ENCODE peak calls at places on chromosomes 1 and 21, in four cellular contexts. Y is H9, C is mesenchymal stem cell, X is H1. Z is an unnamed sample.

GRCh38 chr1:59414406-59415133 is 117.7 kb downstream of the FGGY start:
- DNase-seq in X (no peak), C (no peak), Y (no peak), Z (no peak)

GRCh38 chr1:65992160-65993046 is 199.7 kb downstream of the PDE4B start:
- DNase-seq in Y (no peak), C (no peak), X (no peak), Z (no peak)

GRCh38 chr1:79044974-79045650 is 38.6 kb upstream of the ADGRL4 start:
- DNase-seq in X (peak; percentile 19), Y (peak; percentile 66), C (no peak), Z (no peak)

GRCh38 chr21:44443891-44444285 is 11.4 kb upstream of the LRRC3 start:
- DNase-seq in Y (no peak), X (no peak), C (no peak), Z (no peak)

GRCh38 chr21:33022828-33023573 is 2.7 kb upstream of the OLIG2 start:
- DNase-seq in C (no peak), X (no peak), Y (peak; percentile 50), Z (no peak)

GRCh38 chr1:246971322-246971721 is 36.5 kb downstream of the ZNF695 start:
- DNase-seq in Y (peak; percentile 73), C (peak; percentile 23), X (peak; percentile 47), Z (no peak)

GRCh38 chr1:50474859-50475809 is 51.9 kb upstream of the DMRTA2 start:
- DNase-seq in Y (peak; percentile 75), X (no peak), C (no peak), Z (peak; percentile 11)

GRCh38 chr21:15552914-15553491 is 176.8 kb upstream of the USP25 start:
- DNase-seq in Y (no peak), X (no peak), C (peak; percentile 25), Z (no peak)

GRCh38 chr1:193111641-193112090 is 6.5 kb upstream of the GLRX2 start:
- DNase-seq in C (peak; percentile 88), Y (no peak), X (no peak), Z (no peak)

GRCh38 chr1:65948609-65949229 is 156.0 kb downstream of the PDE4B start:
- DNase-seq in Y (no peak), X (no peak), C (peak; percentile 39), Z (no peak)

GRCh38 chr1:2466834-2467554 is 9.1 kb upstream of the PLCH2 start:
- DNase-seq in Y (peak; percentile 65), X (peak; percentile 13), C (no peak), Z (peak; percentile 48)

GRCh38 chr1:98565951-98566350 is 95.6 kb upstream of the SNX7 start:
- DNase-seq in X (no peak), C (no peak), Y (no peak), Z (no peak)

GRCh38 chr1:181142096-181143043 is 53.9 kb downstream of the IER5 start:
- DNase-seq in C (peak; percentile 82), Y (peak; percentile 91), X (peak; percentile 76), Z (peak; percentile 90)

GRCh38 chr1:6464514-6464836 is 1.5 kb downstream of the TNFRSF25 start:
- DNase-seq in X (no peak), Y (no peak), C (no peak), Z (no peak)

GRCh38 chr1:72280714-72281113 is 1.6 kb downstream of the NEGR1 start:
- DNase-seq in C (no peak), Y (no peak), X (no peak), Z (no peak)

GRCh38 chr1:18556364-18556763 is 74.3 kb upstream of the PAX7 start:
- DNase-seq in C (no peak), Y (no peak), X (no peak), Z (no peak)

GRCh38 chr1:44592208-44593145 is 81.8 kb downstream of the TMEM53 start:
- DNase-seq in C (no peak), Y (peak; percentile 69), X (no peak), Z (no peak)

GRCh38 chr1:92538413-92539061 is 51.8 kb upstream of the GFI1 start:
- DNase-seq in Y (no peak), X (no peak), C (peak; percentile 29), Z (no peak)

GRCh38 chr1:102186541-102186940 is 189.8 kb upstream of the OLFM3 start:
- DNase-seq in C (no peak), Y (no peak), X (no peak), Z (no peak)

GRCh38 chr1:27669876-27670275 is 2.1 kb downstream of the IFI6 start:
- DNase-seq in Y (no peak), X (no peak), C (no peak), Z (no peak)

GRCh38 chr1:94514095-94514727 is 27.3 kb downstream of the F3 start:
- DNase-seq in C (peak; percentile 55), Y (peak; percentile 36), X (no peak), Z (peak; percentile 30)

GRCh38 chr1:39745016-39745670 is 6.5 kb downstream of the PPIE start:
- DNase-seq in X (no peak), C (no peak), Y (no peak), Z (no peak)

GRCh38 chr1:9720785-9721605 is 69.5 kb downstream of the PIK3CD start:
- DNase-seq in Y (no peak), C (no peak), X (no peak), Z (no peak)

GRCh38 chr1:9718006-9718680 is 66.6 kb downstream of the PIK3CD start:
- DNase-seq in C (no peak), X (no peak), Y (no peak), Z (no peak)

GRCh38 chr1:9722378-9722749 is 70.8 kb downstream of the PIK3CD start:
- DNase-seq in Y (no peak), X (no peak), C (no peak), Z (no peak)

GRCh38 chr1:9721606-9722377 is 70.3 kb downstream of the PIK3CD start:
- DNase-seq in Y (peak; percentile 90), C (peak; percentile 26), X (peak; percentile 54), Z (peak; percentile 71)

DNA sequence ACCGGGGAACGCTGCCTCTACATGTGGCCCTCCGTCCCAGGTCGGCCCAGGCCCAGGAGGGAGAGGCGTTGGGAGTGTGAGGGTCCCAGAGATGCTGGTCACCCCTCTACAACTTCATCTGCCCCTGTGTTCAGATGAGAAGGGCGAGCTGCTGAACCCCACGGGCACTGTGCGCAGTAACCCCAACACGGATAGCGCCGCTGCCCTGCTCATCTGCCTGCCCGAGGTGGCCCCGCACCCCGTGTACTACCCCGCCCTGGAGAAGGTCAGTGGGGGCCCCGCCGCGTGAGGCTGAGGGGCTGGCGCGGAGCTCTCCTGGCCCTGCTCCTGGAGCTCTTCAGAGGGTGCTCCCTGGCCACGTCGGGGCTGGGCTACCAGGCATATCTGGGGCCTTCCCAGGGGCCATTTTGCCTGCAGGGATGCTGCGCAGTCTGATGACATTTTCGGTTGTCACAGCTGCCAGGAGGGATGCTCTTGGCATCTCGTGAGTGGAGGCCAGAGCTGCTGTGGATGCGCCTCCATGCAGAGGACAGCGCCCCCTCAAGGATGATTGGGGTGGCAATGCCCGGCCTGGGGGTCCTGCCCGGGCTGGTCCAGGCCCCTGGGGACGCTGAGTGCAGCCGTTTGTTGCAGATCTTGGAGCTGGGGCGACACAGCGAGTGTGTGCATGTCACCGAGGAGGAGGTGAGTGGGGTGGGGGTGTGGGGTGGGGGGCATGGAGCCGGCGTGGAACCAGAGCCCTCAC is 68.6 kb downstream of the PIK3CD start:
- DNase-seq in Y (peak; percentile 52), C (no peak), X (no peak), Z (no peak)
- H2BK15ac ChIP-seq in Y (no peak overlapping the region), C (peak overlapping the region; percentile 44), X (peak overlapping the region; percentile 53), Z (peak overlapping the region; percentile 37)

DNA sequence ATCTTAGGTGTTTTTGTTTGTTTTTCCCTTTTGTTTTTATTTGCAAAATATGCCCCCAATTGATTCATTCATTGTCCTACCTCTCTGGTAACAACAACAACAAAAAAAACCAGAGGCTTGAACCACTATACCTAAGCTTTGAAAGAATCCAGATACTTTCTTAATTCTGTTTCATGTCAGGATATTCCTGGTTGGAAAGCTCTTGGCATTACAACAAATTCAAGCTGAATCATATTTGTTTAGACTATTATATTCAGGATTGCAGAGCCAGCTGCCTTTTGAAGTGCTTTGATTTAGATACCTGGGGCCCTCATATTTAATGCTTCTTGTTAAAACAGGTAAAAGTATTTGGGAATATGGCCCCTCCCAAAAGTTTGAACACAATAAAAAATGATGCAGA is 22.9 kb upstream of the ZNF326 start:
- DNase-seq in X (no peak), C (no peak), Y (no peak), Z (no peak)
- H2BK12ac ChIP-seq in X (no peak overlapping the region), C (no peak overlapping the region), Y (no peak overlapping the region), Z (no peak overlapping the region)

GRCh38 chr1:167775178-167775577 is 53.4 kb downstream of the MPZL1 start:
- DNase-seq in C (peak; percentile 77), Y (no peak), X (no peak), Z (no peak)
- H2BK15ac ChIP-seq in C (no peak overlapping the region), Y (no peak overlapping the region), X (no peak overlapping the region), Z (no peak overlapping the region)

GRCh38 chr1:196655037-196655436 is 3.2 kb downstream of the CFH start:
- DNase-seq in X (no peak), Y (no peak), C (no peak), Z (no peak)
- H2BK12ac ChIP-seq in X (no peak overlapping the region), Y (no peak overlapping the region), C (no peak overlapping the region), Z (no peak overlapping the region)

GRCh38 chr1:7495894-7496293 is 275.2 kb upstream of the VAMP3 start:
- DNase-seq in C (no peak), Y (no peak), X (no peak), Z (peak; percentile 20)
- H2BK15ac ChIP-seq in C (no peak overlapping the region), Y (no peak overlapping the region), X (no peak overlapping the region), Z (peak overlapping the region; percentile 50)

DNA sequence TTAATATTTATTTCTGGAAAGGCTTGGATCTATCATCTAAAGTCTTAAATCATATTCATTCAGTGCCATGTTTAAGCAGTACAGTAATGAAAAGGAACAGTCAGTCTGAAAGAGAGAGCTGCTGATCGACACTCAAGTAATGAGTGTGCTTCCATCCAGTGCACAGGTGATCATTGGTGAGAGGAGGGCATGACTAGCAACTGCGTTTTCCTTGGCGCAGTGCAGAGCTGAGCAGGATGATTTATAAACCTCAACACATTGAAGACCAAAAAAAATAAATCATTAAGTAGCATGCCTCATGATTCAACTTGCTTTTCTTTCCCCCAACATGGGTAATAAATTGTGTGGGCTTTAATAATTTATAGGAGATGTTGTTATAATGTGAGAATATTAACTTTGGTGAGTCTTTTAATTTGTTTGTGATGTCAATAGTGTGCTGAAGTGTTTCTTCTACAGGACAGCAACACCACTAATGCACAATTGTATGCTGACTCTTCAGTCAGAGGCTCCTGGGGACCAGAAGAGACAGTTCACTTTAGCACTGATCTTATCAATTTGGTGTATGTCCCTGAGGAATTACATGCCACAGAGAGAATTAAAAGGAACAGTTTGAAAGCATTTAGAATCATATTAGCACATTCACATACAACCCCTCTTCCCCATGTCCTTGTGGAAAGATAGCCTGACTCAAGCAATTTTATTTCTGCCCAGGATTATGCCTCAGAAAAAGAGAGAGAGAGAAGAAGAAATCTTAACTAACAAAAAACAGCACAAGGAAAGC is 199.7 kb upstream of the ADGRL2 start:
- DNase-seq in X (no peak), C (no peak), Y (no peak), Z (no peak)
- H2BK12ac ChIP-seq in X (no peak overlapping the region), C (no peak overlapping the region), Y (no peak overlapping the region), Z (no peak overlapping the region)

DNA sequence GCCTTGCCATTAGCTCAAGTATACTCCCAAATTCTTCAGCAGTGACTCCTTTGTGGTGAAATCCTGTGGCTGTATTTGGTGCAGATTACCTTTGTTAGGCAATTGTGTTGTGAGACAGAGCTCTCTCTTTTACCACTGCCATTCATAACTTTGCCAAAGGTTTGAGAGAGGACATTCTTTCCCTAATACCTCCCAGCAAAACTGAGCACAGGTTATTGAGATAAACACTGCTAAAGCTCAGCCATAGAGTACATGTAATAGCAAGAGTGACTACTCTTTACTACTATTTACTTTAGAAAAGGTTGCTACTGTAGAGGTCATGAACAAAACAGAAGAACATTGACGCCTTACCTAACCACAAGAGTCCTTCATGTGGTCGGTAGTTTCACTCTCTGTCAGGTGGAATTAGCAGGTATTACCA is 514.0 kb upstream of the ADAMTS5 start:
- DNase-seq in X (no peak), C (peak; percentile 29), Y (no peak), Z (no peak)
- H2BK15ac ChIP-seq in X (no peak overlapping the region), C (no peak overlapping the region), Y (no peak overlapping the region), Z (no peak overlapping the region)

GRCh38 chr1:204439976-204440375 is 28.4 kb upstream of the PPP1R15B start:
- DNase-seq in Y (no peak), C (no peak), X (no peak), Z (no peak)
- H2BK12ac ChIP-seq in Y (no peak overlapping the region), C (no peak overlapping the region), X (no peak overlapping the region), Z (no peak overlapping the region)

Z was measured in neuronal stem cell.